ENCODE peak calls at places on chromosome 17, in four cellular contexts. S is stimulated activated CD4-positive, alpha-beta T cell treated with anti-CD3 and anti-CD28 coated beads, Interleukin-2, amount 100 ng/mL, for 24 hours; K is DMS79 treated with DMSO at 0.1 percent for 48 hours; F is SW480. M is an unnamed sample.

GRCh38 chr17:61408151-61409041 is 8.8 kb downstream of the TBX2 start:
- DNase-seq in S (no peak), K (no peak), F (no peak), M (no peak)

GRCh38 chr17:81471804-81472456 is 40.7 kb downstream of the ACTG1 start:
- DNase-seq in S (peak; percentile 33), K (no peak), F (no peak), M (no peak)

GRCh38 chr17:38747385-38748328 is 479 bp downstream of the PCGF2 start:
- DNase-seq in S (peak; percentile 43), K (peak; percentile 54), F (no peak), M (no peak)

GRCh38 chr17:49752508-49752907 is 11.4 kb downstream of the FAM117A start:
- DNase-seq in S (no peak), K (no peak), F (no peak), M (no peak)

GRCh38 chr17:78957076-78957475 is 22.6 kb downstream of the LGALS3BP start:
- DNase-seq in S (no peak), K (peak; percentile 32), F (no peak), M (no peak)

GRCh38 chr17:78268191-78268874 is 36.9 kb downstream of the TMEM235 start:
- DNase-seq in S (no peak), K (no peak), F (no peak), M (no peak)

GRCh38 chr17:73546121-73546520 is 98.1 kb downstream of the SDK2 start:
- DNase-seq in S (no peak), K (no peak), F (no peak), M (no peak)

GRCh38 chr17:59572301-59572924 is 7.0 kb downstream of the DHX40 start:
- DNase-seq in S (peak; percentile 27), K (no peak), F (no peak), M (no peak)

GRCh38 chr17:42629420-42630009 is 20.0 kb downstream of the TUBG1 start:
- DNase-seq in S (no peak), K (no peak), F (no peak), M (no peak)

GRCh38 chr17:82110298-82110697 is 12.3 kb upstream of the FASN start:
- DNase-seq in S (no peak), K (no peak), F (no peak), M (no peak)

GRCh38 chr17:38628441-38628840 is 22.7 kb upstream of the SRCIN1 start:
- DNase-seq in S (no peak), K (no peak), F (peak; percentile 78), M (no peak)

M was measured in DMS 273 treated with DMSO at 0.1 percent for 48 hours.